ENCODE peak calls at places on chromosomes 11 and 22, in nine cellular contexts. One of them, this sample, is unnamed. For H3K36me3, the result is how much of the 10 kb centered on the place peaks cover.

GRCh38 chr11:32411937-32412615 is 23.3 kb downstream of the WT1 start:
- DNase-seq in PC-9: no peak
- DNase-seq in colonic mucosa: no peak
- DNase-seq in esophagus squamous epithelium: no peak
- DNase-seq in fibroblast of lung: no peak
- DNase-seq in stomach: no peak
- DNase-seq in Panc1: no peak
- DNase-seq in neuronal stem cell: no peak
- DNase-seq in mesendoderm: no peak
- DNase-seq in this sample: no peak

GRCh38 chr11:71194702-71195101 is 57.7 kb downstream of the SHANK2 start:
- DNase-seq in neuronal stem cell: no peak
- DNase-seq in colonic mucosa: peak
- DNase-seq in esophagus squamous epithelium: no peak
- DNase-seq in mesendoderm: no peak
- DNase-seq in Panc1: no peak
- DNase-seq in stomach: no peak
- DNase-seq in fibroblast of lung: no peak
- DNase-seq in PC-9: no peak
- DNase-seq in this sample: no peak

GRCh38 chr22:49480896-49481650 is 346.6 kb downstream of the BRD1 start:
- DNase-seq in neuronal stem cell: no peak
- DNase-seq in fibroblast of lung: no peak
- DNase-seq in stomach: no peak
- DNase-seq in colonic mucosa: no peak
- DNase-seq in mesendoderm: no peak
- DNase-seq in esophagus squamous epithelium: no peak
- DNase-seq in Panc1: no peak
- DNase-seq in PC-9: no peak
- DNase-seq in this sample: no peak

GRCh38 chr11:134640971-134641968 is 229.2 kb upstream of the B3GAT1 start:
- DNase-seq in colonic mucosa: no peak
- DNase-seq in PC-9: no peak
- DNase-seq in fibroblast of lung: no peak
- DNase-seq in neuronal stem cell: no peak
- DNase-seq in mesendoderm: no peak
- DNase-seq in Panc1: no peak
- DNase-seq in esophagus squamous epithelium: no peak
- DNase-seq in stomach: no peak
- DNase-seq in this sample: peak

GRCh38 chr11:19670030-19670761 is 42.4 kb upstream of the NAV2 start:
- DNase-seq in colonic mucosa: peak
- DNase-seq in Panc1: no peak
- DNase-seq in stomach: no peak
- DNase-seq in esophagus squamous epithelium: no peak
- DNase-seq in mesendoderm: peak
- DNase-seq in neuronal stem cell: no peak
- DNase-seq in fibroblast of lung: peak
- DNase-seq in PC-9: no peak
- DNase-seq in this sample: peak

GRCh38 chr11:15897211-15897960 is 459.0 kb downstream of the SOX6 start:
- DNase-seq in PC-9: peak
- DNase-seq in Panc1: no peak
- DNase-seq in colonic mucosa: no peak
- DNase-seq in esophagus squamous epithelium: no peak
- DNase-seq in stomach: no peak
- DNase-seq in neuronal stem cell: no peak
- DNase-seq in mesendoderm: peak
- DNase-seq in fibroblast of lung: peak
- DNase-seq in this sample: peak

GRCh38 chr11:35619030-35619753 is 932 bp downstream of the FJX1 start:
- DNase-seq in Panc1: no peak
- DNase-seq in colonic mucosa: peak
- DNase-seq in mesendoderm: peak
- DNase-seq in fibroblast of lung: peak
- DNase-seq in PC-9: peak
- DNase-seq in esophagus squamous epithelium: no peak
- DNase-seq in neuronal stem cell: peak
- DNase-seq in stomach: no peak
- DNase-seq in this sample: peak

GRCh38 chr11:61587541-61587941 is 6.7 kb upstream of the SYT7 start:
- DNase-seq in mesendoderm: peak
- DNase-seq in esophagus squamous epithelium: no peak
- DNase-seq in fibroblast of lung: peak
- DNase-seq in stomach: peak
- DNase-seq in Panc1: no peak
- DNase-seq in colonic mucosa: peak
- DNase-seq in PC-9: no peak
- DNase-seq in neuronal stem cell: peak
- DNase-seq in this sample: peak

GRCh38 chr11:117199061-117199915 is at the start of gene TAGLN:
- DNase-seq in fibroblast of lung: peak
- DNase-seq in colonic mucosa: peak
- DNase-seq in PC-9: no peak
- DNase-seq in esophagus squamous epithelium: no peak
- DNase-seq in stomach: peak
- DNase-seq in Panc1: no peak
- DNase-seq in neuronal stem cell: peak
- DNase-seq in mesendoderm: peak
- DNase-seq in this sample: peak

GRCh38 chr11:130312046-130312445 is 2.7 kb downstream of the ZBTB44 start:
- DNase-seq in esophagus squamous epithelium: no peak
- DNase-seq in stomach: no peak
- DNase-seq in mesendoderm: no peak
- DNase-seq in PC-9: no peak
- DNase-seq in fibroblast of lung: no peak
- DNase-seq in Panc1: no peak
- DNase-seq in colonic mucosa: no peak
- DNase-seq in neuronal stem cell: no peak
- DNase-seq in this sample: no peak

GRCh38 chr11:130313383-130314183 is 1.1 kb downstream of the ZBTB44 start:
- DNase-seq in esophagus squamous epithelium: no peak
- DNase-seq in PC-9: peak
- DNase-seq in fibroblast of lung: no peak
- DNase-seq in colonic mucosa: no peak
- DNase-seq in neuronal stem cell: no peak
- DNase-seq in mesendoderm: peak
- DNase-seq in Panc1: no peak
- DNase-seq in stomach: no peak
- DNase-seq in this sample: peak

GRCh38 chr11:130308059-130308458 is 6.7 kb downstream of the ZBTB44 start:
- DNase-seq in colonic mucosa: no peak
- DNase-seq in esophagus squamous epithelium: no peak
- DNase-seq in PC-9: no peak
- DNase-seq in Panc1: no peak
- DNase-seq in fibroblast of lung: no peak
- DNase-seq in neuronal stem cell: no peak
- DNase-seq in stomach: no peak
- DNase-seq in mesendoderm: no peak
- DNase-seq in this sample: no peak

GRCh38 chr11:130308925-130309324 is 5.8 kb downstream of the ZBTB44 start:
- DNase-seq in neuronal stem cell: no peak
- DNase-seq in fibroblast of lung: no peak
- DNase-seq in mesendoderm: no peak
- DNase-seq in esophagus squamous epithelium: no peak
- DNase-seq in PC-9: no peak
- DNase-seq in stomach: no peak
- DNase-seq in Panc1: no peak
- DNase-seq in colonic mucosa: no peak
- DNase-seq in this sample: no peak

GRCh38 chr11:130310622-130311021 is 4.1 kb downstream of the ZBTB44 start:
- DNase-seq in fibroblast of lung: no peak
- DNase-seq in esophagus squamous epithelium: no peak
- DNase-seq in stomach: no peak
- DNase-seq in neuronal stem cell: no peak
- DNase-seq in colonic mucosa: no peak
- DNase-seq in Panc1: no peak
- DNase-seq in PC-9: no peak
- DNase-seq in mesendoderm: no peak
- DNase-seq in this sample: no peak
- H3K4me3 ChIP-seq in fibroblast of lung: no peak
- H3K4me3 ChIP-seq in esophagus squamous epithelium: no peak
- H3K4me3 ChIP-seq in stomach: no peak
- H3K4me3 ChIP-seq in neuronal stem cell: no peak
- H3K4me3 ChIP-seq in colonic mucosa: no peak
- H3K4me3 ChIP-seq in Panc1: no peak
- H3K4me3 ChIP-seq in PC-9: no peak
- H3K4me3 ChIP-seq in mesendoderm: no peak
- H3K4me3 ChIP-seq in this sample: no peak

GRCh38 chr22:20220629-20221026 is 47.5 kb downstream of the RTN4R start:
- DNase-seq in esophagus squamous epithelium: no peak
- DNase-seq in neuronal stem cell: no peak
- DNase-seq in mesendoderm: no peak
- DNase-seq in Panc1: no peak
- DNase-seq in fibroblast of lung: no peak
- DNase-seq in stomach: no peak
- DNase-seq in PC-9: no peak
- DNase-seq in colonic mucosa: no peak
- DNase-seq in this sample: no peak
- H3K27ac ChIP-seq in esophagus squamous epithelium: no peak
- H3K27ac ChIP-seq in neuronal stem cell: no peak
- H3K27ac ChIP-seq in mesendoderm: no peak
- H3K27ac ChIP-seq in Panc1: no peak
- H3K27ac ChIP-seq in fibroblast of lung: no peak
- H3K27ac ChIP-seq in stomach: no peak
- H3K27ac ChIP-seq in PC-9: no peak
- H3K27ac ChIP-seq in colonic mucosa: no peak
- H3K27ac ChIP-seq in this sample: peak

GRCh38 chr11:210803-211180 is 3.3 kb downstream of the RIC8A start:
- DNase-seq in esophagus squamous epithelium: no peak
- DNase-seq in stomach: peak
- DNase-seq in Panc1: no peak
- DNase-seq in PC-9: no peak
- DNase-seq in neuronal stem cell: no peak
- DNase-seq in mesendoderm: no peak
- DNase-seq in colonic mucosa: peak
- DNase-seq in fibroblast of lung: no peak
- DNase-seq in this sample: no peak

GRCh38 chr11:210122-210802 is 2.8 kb downstream of the RIC8A start:
- DNase-seq in Panc1: no peak
- DNase-seq in mesendoderm: peak
- DNase-seq in stomach: peak
- DNase-seq in neuronal stem cell: no peak
- DNase-seq in colonic mucosa: peak
- DNase-seq in fibroblast of lung: peak
- DNase-seq in esophagus squamous epithelium: no peak
- DNase-seq in PC-9: peak
- DNase-seq in this sample: peak

GRCh38 chr11:211741-212140 is 4.2 kb downstream of the RIC8A start:
- DNase-seq in colonic mucosa: no peak
- DNase-seq in mesendoderm: no peak
- DNase-seq in esophagus squamous epithelium: no peak
- DNase-seq in neuronal stem cell: no peak
- DNase-seq in stomach: peak
- DNase-seq in fibroblast of lung: no peak
- DNase-seq in PC-9: no peak
- DNase-seq in Panc1: no peak
- DNase-seq in this sample: no peak

GRCh38 chr11:212150-213100 is 4.9 kb downstream of the RIC8A start:
- DNase-seq in Panc1: no peak
- DNase-seq in fibroblast of lung: no peak
- DNase-seq in colonic mucosa: no peak
- DNase-seq in mesendoderm: no peak
- DNase-seq in PC-9: no peak
- DNase-seq in neuronal stem cell: no peak
- DNase-seq in stomach: no peak
- DNase-seq in esophagus squamous epithelium: no peak
- DNase-seq in this sample: no peak

GRCh38 chr11:211295-211694 is 3.8 kb downstream of the RIC8A start:
- DNase-seq in mesendoderm: no peak
- DNase-seq in PC-9: no peak
- DNase-seq in neuronal stem cell: no peak
- DNase-seq in Panc1: no peak
- DNase-seq in stomach: peak
- DNase-seq in fibroblast of lung: no peak
- DNase-seq in esophagus squamous epithelium: no peak
- DNase-seq in colonic mucosa: no peak
- DNase-seq in this sample: no peak
- H3K36me3 ChIP-seq in mesendoderm: under half
- H3K36me3 ChIP-seq in PC-9: under half
- H3K36me3 ChIP-seq in neuronal stem cell: half or more
- H3K36me3 ChIP-seq in Panc1: under half
- H3K36me3 ChIP-seq in stomach: half or more
- H3K36me3 ChIP-seq in fibroblast of lung: under half
- H3K36me3 ChIP-seq in esophagus squamous epithelium: half or more
- H3K36me3 ChIP-seq in colonic mucosa: under half
- H3K36me3 ChIP-seq in this sample: half or more

DNA sequence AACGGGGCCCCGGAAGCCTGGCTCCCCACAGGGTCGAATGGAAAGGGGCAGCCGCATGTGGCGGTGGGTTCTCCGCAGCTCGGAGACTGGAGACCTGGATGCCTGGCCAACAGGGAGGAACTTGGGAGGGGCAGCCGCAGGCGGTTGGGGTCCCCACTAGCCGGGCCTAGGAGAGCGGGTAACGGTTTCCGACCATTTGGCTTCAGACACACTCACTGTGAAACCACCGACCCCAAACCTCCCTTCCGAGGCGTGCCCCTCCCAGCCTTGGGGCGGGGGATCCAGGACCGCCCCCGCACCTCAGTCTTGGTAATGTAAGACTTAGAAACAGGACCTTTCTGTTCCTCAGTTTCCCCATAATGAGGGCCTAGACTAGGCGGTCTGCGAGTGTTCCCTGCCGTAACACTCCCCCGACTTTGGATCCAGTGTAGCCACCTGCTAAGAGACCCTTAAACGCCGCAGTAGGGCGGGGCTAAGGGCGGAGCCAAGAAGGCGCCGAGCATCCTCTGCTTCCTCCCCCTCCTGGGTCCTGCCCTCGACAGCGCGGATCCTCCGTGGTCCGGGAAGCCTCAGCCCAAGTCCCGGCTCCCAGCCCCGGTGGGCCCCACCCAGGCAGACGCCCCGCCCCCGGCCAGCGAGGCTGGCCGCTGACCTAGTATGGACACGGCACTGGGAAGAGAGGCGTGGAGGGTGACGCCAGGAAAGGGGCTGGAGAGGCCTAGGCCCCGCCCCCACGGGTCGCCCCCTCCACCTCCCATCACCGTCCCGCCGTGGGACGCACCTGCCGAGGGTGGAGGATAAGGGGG is 1.8 kb upstream of the RASGRP2 start:
- DNase-seq in esophagus squamous epithelium: no peak
- DNase-seq in fibroblast of lung: peak
- DNase-seq in Panc1: no peak
- DNase-seq in PC-9: no peak
- DNase-seq in mesendoderm: peak
- DNase-seq in neuronal stem cell: peak
- DNase-seq in stomach: peak
- DNase-seq in colonic mucosa: peak
- DNase-seq in this sample: peak
- H3K4me3 ChIP-seq in esophagus squamous epithelium: peak
- H3K4me3 ChIP-seq in fibroblast of lung: peak
- H3K4me3 ChIP-seq in Panc1: peak
- H3K4me3 ChIP-seq in PC-9: no peak
- H3K4me3 ChIP-seq in mesendoderm: peak
- H3K4me3 ChIP-seq in neuronal stem cell: peak
- H3K4me3 ChIP-seq in stomach: peak
- H3K4me3 ChIP-seq in colonic mucosa: peak
- H3K4me3 ChIP-seq in this sample: peak

GRCh38 chr11:64862914-64863313 is 15.5 kb downstream of the EHD1 start:
- DNase-seq in esophagus squamous epithelium: no peak
- DNase-seq in Panc1: no peak
- DNase-seq in PC-9: no peak
- DNase-seq in fibroblast of lung: peak
- DNase-seq in colonic mucosa: no peak
- DNase-seq in neuronal stem cell: no peak
- DNase-seq in mesendoderm: no peak
- DNase-seq in stomach: no peak
- DNase-seq in this sample: no peak
- H3K27ac ChIP-seq in esophagus squamous epithelium: peak
- H3K27ac ChIP-seq in Panc1: peak
- H3K27ac ChIP-seq in PC-9: peak
- H3K27ac ChIP-seq in fibroblast of lung: peak
- H3K27ac ChIP-seq in colonic mucosa: peak
- H3K27ac ChIP-seq in neuronal stem cell: peak
- H3K27ac ChIP-seq in mesendoderm: no peak
- H3K27ac ChIP-seq in stomach: peak
- H3K27ac ChIP-seq in this sample: peak